ENCODE peak calls at places on chromosomes 1 and 21, in four cellular contexts. X is left ventricle myocardium inferior, Y is cardiac fibroblast, L is body of pancreas. I is an unnamed sample.
A peak's percentile ranks its signal among the peaks of the same experiment; 100 is the strongest.

GRCh38 chr21:42745511-42746239 is 92.3 kb downstream of the PDE9A start:
- DNase-seq in X (no peak), Y (no peak), L (no peak), I (no peak)

GRCh38 chr1:46062651-46063319 is 69.6 kb downstream of the PIK3R3 start:
- DNase-seq in X (no peak), Y (peak; percentile 7), L (peak; percentile 3), I (no peak)

GRCh38 chr21:29265690-29266479 is 32.8 kb upstream of the BACH1 start:
- DNase-seq in X (no peak), Y (no peak), L (no peak), I (no peak)

GRCh38 chr1:150619576-150620509 is 9.6 kb downstream of the ENSA start:
- DNase-seq in X (no peak), Y (peak; percentile 85), L (peak; percentile 80), I (no peak)

GRCh38 chr1:55064071-55064581 is 24.8 kb downstream of the PCSK9 start:
- DNase-seq in X (no peak), Y (peak; percentile 35), L (no peak), I (no peak)

GRCh38 chr1:206770531-206771352 is at the start of gene IL19:
- DNase-seq in X (peak; percentile 26), Y (peak; percentile 63), L (peak; percentile 44), I (no peak)

GRCh38 chr1:147177611-147178370 is 5.5 kb upstream of the PRKAB2 start:
- DNase-seq in X (peak; percentile 13), Y (peak; percentile 49), L (no peak), I (no peak)

GRCh38 chr1:243597383-243597782 is 252.7 kb downstream of the AKT3 start:
- DNase-seq in X (no peak), Y (peak; percentile 13), L (no peak), I (no peak)

GRCh38 chr1:162878000-162878596 is 17.1 kb upstream of the CCDC190 start:
- DNase-seq in X (peak; percentile 22), Y (peak; percentile 91), L (peak; percentile 59), I (no peak)

GRCh38 chr1:25166847-25167246 is 65.5 kb downstream of the SYF2 start:
- DNase-seq in X (no peak), Y (no peak), L (no peak), I (no peak)

GRCh38 chr21:43306911-43307676 is 119.8 kb downstream of the SIK1 start:
- DNase-seq in X (peak; percentile 38), Y (peak; percentile 19), L (peak; percentile 25), I (no peak)

I was measured in left lobe of liver.